ENCODE peak calls at places on chromosomes 4 and X, in four cellular contexts. Q is uterus, B is lower leg skin, E is heart left ventricle. M is an unnamed sample.
A peak's percentile ranks its signal among the peaks of the same experiment; 100 is the strongest.

GRCh38 chrX:107146670-107147069 is 28.0 kb upstream of the RBM41 start:
- DNase-seq in Q (no peak), B (no peak), E (no peak), M (no peak)

GRCh38 chr4:68218044-68218443 is 27.4 kb downstream of the TMPRSS11B start:
- DNase-seq in Q (no peak), B (no peak), E (no peak), M (no peak)

GRCh38 chr4:113467581-113467980 is 294.0 kb downstream of the CAMK2D start:
- DNase-seq in Q (no peak), B (no peak), E (no peak), M (no peak)

GRCh38 chr4:5030152-5030668 is 11.0 kb upstream of the CYTL1 start:
- DNase-seq in Q (no peak), B (no peak), E (no peak), M (no peak)

GRCh38 chr4:6172927-6173200 is 27.5 kb downstream of the JAKMIP1 start:
- DNase-seq in Q (no peak), B (no peak), E (no peak), M (no peak)

GRCh38 chrX:13876652-13877051 is 59.8 kb upstream of the GPM6B start:
- DNase-seq in Q (no peak), B (no peak), E (peak; percentile 10), M (no peak)

GRCh38 chrX:123884809-123885408 is 25.1 kb downstream of the XIAP start:
- DNase-seq in Q (no peak), B (peak; percentile 20), E (no peak), M (no peak)

GRCh38 chr4:108834787-108835384 is 72.0 kb upstream of the ETNPPL start:
- DNase-seq in Q (no peak), B (no peak), E (no peak), M (no peak)

GRCh38 chrX:42988700-42989099 is 210.7 kb upstream of the PPP1R2C start:
- DNase-seq in Q (no peak), B (no peak), E (no peak), M (no peak)

GRCh38 chr4:172042714-172043114 is 229.5 kb downstream of the GALNTL6 start:
- DNase-seq in Q (no peak), B (no peak), E (no peak), M (no peak)

GRCh38 chr4:10118355-10119004 is 1.9 kb upstream of the WDR1 start:
- DNase-seq in Q (no peak), B (no peak), E (no peak), M (no peak)

GRCh38 chr4:19580090-19580489 is 671.6 kb upstream of the SLIT2 start:
- DNase-seq in Q (no peak), B (no peak), E (no peak), M (no peak)

GRCh38 chr4:163256680-163257343 is 75.6 kb downstream of the NPY1R start:
- DNase-seq in Q (no peak), B (no peak), E (no peak), M (peak; percentile 65)

GRCh38 chrX:73851014-73852009 is 288.3 kb downstream of the CHIC1 start:
- DNase-seq in Q (peak; percentile 89), B (no peak), E (no peak), M (no peak)

GRCh38 chr4:113810906-113811305 is 49.4 kb upstream of the CAMK2D start:
- DNase-seq in Q (no peak), B (no peak), E (no peak), M (no peak)

GRCh38 chr4:118941149-118941548 is 52.5 kb downstream of the SYNPO2 start:
- DNase-seq in Q (peak; percentile 43), B (peak; percentile 38), E (peak; percentile 41), M (no peak)

GRCh38 chr4:83867221-83867620 is 331.3 kb downstream of the GPAT3 start:
- DNase-seq in Q (no peak), B (no peak), E (no peak), M (no peak)

GRCh38 chr4:189941005-189941450 is 356 bp downstream of the FRG1 start:
- DNase-seq in Q (no peak), B (no peak), E (no peak), M (peak; percentile 90)

GRCh38 chr4:69095301-69095731 is 958 bp upstream of the UGT2B7 start:
- DNase-seq in Q (no peak), B (no peak), E (no peak), M (no peak)

GRCh38 chr4:42824278-42824977 is 68.1 kb upstream of the GRXCR1 start:
- DNase-seq in Q (no peak), B (no peak), E (no peak), M (no peak)

GRCh38 chr4:630661-631060 is 5.3 kb downstream of the PDE6B start:
- DNase-seq in Q (no peak), B (no peak), E (no peak), M (no peak)

GRCh38 chr4:157043131-157043530 is 32.8 kb upstream of the GLRB start:
- DNase-seq in Q (no peak), B (no peak), E (no peak), M (no peak)

GRCh38 chrX:11755724-11756123 is 2.3 kb upstream of the MSL3 start:
- DNase-seq in Q (no peak), B (no peak), E (no peak), M (no peak)

GRCh38 chr4:155392486-155393184 is 15.9 kb upstream of the MAP9 start:
- DNase-seq in Q (no peak), B (no peak), E (no peak), M (peak; percentile 17)

GRCh38 chrX:74925210-74926088 is at the start of gene NEXMIF:
- DNase-seq in Q (peak; percentile 12), B (no peak), E (peak; percentile 5), M (peak; percentile 26)

GRCh38 chr4:957231-957580 is 16.2 kb downstream of the DGKQ start:
- DNase-seq in Q (no peak), B (no peak), E (no peak), M (no peak)

GRCh38 chr4:84826681-84827080 is 139.8 kb downstream of the WDFY3 start:
- DNase-seq in Q (no peak), B (no peak), E (no peak), M (no peak)

GRCh38 chrX:110992611-110993010 is 103.4 kb upstream of the PAK3 start:
- DNase-seq in Q (no peak), B (no peak), E (no peak), M (peak; percentile 24)

GRCh38 chr4:89303989-89304388 is 3.6 kb downstream of the GPRIN3 start:
- DNase-seq in Q (no peak), B (no peak), E (no peak), M (no peak)

GRCh38 chr4:40515398-40516293 is 114.0 kb downstream of the RBM47 start:
- DNase-seq in Q (no peak), B (no peak), E (no peak), M (no peak)

GRCh38 chrX:49073641-49074575 is at the start of gene PRAF2:
- DNase-seq in Q (peak; percentile 92), B (peak; percentile 92), E (peak; percentile 92), M (peak; percentile 94)
- TF ChIP-seq POLR2A in Q (peak; percentile 66), B (no peak), E (peak; percentile 71), M (peak; percentile 63)

GRCh38 chr4:55554453-55555030 is 7.8 kb upstream of the CLOCK start:
- DNase-seq in Q (no peak), B (no peak), E (no peak), M (no peak)
- TF ChIP-seq CTCF in Q (peak; percentile 57), B (no peak), E (peak; percentile 42), M (peak; percentile 25)

GRCh38 chr4:86579941-86580340 is 14.2 kb upstream of the PTPN13 start:
- DNase-seq in Q (no peak), B (no peak), E (no peak), M (no peak)

GRCh38 chr4:86587016-86587713 is 7.0 kb upstream of the PTPN13 start:
- DNase-seq in Q (no peak), B (no peak), E (no peak), M (no peak)

GRCh38 chr4:86586160-86586572 is 7.9 kb upstream of the PTPN13 start:
- DNase-seq in Q (no peak), B (peak; percentile 36), E (no peak), M (no peak)

DNA sequence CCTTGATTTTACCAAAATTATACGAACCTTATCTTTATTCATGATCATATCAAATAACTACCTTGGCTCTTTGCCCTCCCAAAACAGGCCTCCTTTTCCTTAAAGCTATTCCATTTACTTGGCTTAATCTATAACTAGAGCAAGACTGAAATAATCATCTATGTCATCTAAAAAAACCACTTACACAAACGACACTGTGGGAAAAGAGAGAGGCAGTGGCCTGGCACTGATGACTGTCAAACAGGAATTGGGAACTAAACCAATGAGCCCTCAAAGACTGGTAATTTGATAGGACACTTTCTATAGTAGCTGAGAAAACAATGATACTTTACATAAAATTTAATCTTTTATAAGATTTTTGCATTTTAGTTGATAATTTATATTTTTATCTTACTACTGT is 11.7 kb upstream of the PTPN13 start:
- DNase-seq in Q (no peak), B (no peak), E (no peak), M (no peak)
- H3K4me3 ChIP-seq in Q (peak overlapping the region; percentile 18), B (no peak overlapping the region), E (no peak overlapping the region), M (peak overlapping the region; percentile 23)

GRCh38 chrX:49077941-49078340 is 1.7 kb downstream of the WDR45 start:
- DNase-seq in Q (no peak), B (no peak), E (no peak), M (no peak)

GRCh38 chrX:49075347-49075746 is 1.5 kb upstream of the PRAF2 start:
- DNase-seq in Q (no peak), B (no peak), E (no peak), M (no peak)

GRCh38 chrX:49082472-49082871 is 2.8 kb upstream of the WDR45 start:
- DNase-seq in Q (no peak), B (no peak), E (no peak), M (no peak)

GRCh38 chrX:49079489-49080428 is at the start of gene WDR45:
- DNase-seq in Q (peak; percentile 75), B (peak; percentile 65), E (peak; percentile 82), M (peak; percentile 86)
- TF ChIP-seq POLR2A in Q (peak; percentile 77), B (peak; percentile 47), E (peak; percentile 76), M (peak; percentile 82)

DNA sequence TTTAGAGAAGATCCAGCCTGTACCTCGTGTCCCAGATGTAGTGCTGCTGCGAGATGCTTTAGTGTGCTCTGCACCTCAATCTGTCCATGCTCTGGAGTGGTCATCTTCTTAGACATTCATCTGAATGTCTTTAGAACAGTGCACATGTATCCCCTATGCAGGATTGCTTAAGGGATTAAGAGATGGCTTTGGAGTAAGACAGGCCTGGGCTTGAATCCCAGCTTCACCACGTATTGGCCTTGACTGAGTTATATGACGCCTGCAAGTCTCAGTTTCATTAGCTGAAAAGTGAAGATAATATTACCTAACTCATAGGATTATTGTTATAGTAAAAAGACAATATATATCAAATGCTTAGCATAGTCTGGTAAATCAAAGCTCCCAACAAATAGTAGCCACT is 98.3 kb downstream of the NFKB1 start:
- DNase-seq in Q (no peak), B (no peak), E (no peak), M (no peak)
- TF ChIP-seq CTCF in Q (no peak), B (no peak), E (no peak), M (no peak)

GRCh38 chr4:92447265-92447905 is 143.6 kb downstream of the GRID2 start:
- DNase-seq in Q (no peak), B (no peak), E (no peak), M (no peak)

GRCh38 chr4:92450694-92451093 is 146.9 kb downstream of the GRID2 start:
- DNase-seq in Q (no peak), B (no peak), E (no peak), M (no peak)

DNA sequence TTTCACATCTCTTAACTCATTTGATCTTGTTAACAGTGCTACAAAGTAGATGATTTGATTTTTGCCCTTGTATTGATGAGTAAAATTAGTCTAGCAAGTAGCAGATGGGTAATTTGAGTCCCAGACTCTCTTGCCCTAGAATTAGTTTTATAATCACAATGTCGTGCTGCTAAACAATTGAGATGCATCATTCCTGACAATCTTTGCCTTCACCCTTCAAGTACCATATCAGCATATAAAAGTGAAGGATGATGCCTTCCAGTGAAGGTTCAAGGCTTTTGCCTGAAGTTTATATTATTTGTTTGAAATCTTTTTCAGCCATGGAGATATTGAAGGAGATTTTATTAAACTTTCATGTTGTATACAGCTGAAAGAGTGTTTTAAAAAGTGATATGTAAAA is 141.4 kb downstream of the GRID2 start:
- DNase-seq in Q (no peak), B (no peak), E (no peak), M (no peak)
- H3K4me3 ChIP-seq in Q (no peak overlapping the region), B (no peak overlapping the region), E (no peak overlapping the region), M (no peak overlapping the region)

M was measured in upper lobe of left lung.